ENCODE peak calls at places on chromosome 21, in six cellular contexts. T is glutamatergic neuron; F is stimulated activated CD8-positive, alpha-beta memory T cell treated with anti-CD3 and anti-CD28 coated beads, Interleukin-7, amount 100 ng/mL, for 1 hour; Z is left ventricle myocardium inferior; R is hypothalamus; C is GDM1. M is an unnamed sample.

GRCh38 chr21:17679002-17679600 is 66.4 kb upstream of the BTG3 start:
- DNase-seq in T (no peak), F (no peak), Z (no peak), R (no peak), C (no peak), M (no peak)

GRCh38 chr21:42158846-42159245 is 60.1 kb upstream of the ABCG1 start:
- DNase-seq in T (no peak), F (no peak), Z (no peak), R (no peak), C (no peak), M (no peak)

GRCh38 chr21:45974073-45975016 is 7.2 kb upstream of the COL6A1 start:
- DNase-seq in T (peak), F (no peak), Z (peak), R (no peak), C (no peak), M (no peak)

GRCh38 chr21:29448766-29449165 is 150.0 kb downstream of the BACH1 start:
- DNase-seq in T (no peak), F (no peak), Z (no peak), R (no peak), C (no peak), M (no peak)

GRCh38 chr21:28771790-28772501 is 220.7 kb downstream of the LTN1 start:
- DNase-seq in T (no peak), F (no peak), Z (no peak), R (no peak), C (no peak), M (no peak)

GRCh38 chr21:43989401-43989800 is 22.7 kb upstream of the TRAPPC10 start:
- DNase-seq in T (no peak), F (no peak), Z (no peak), R (no peak), C (no peak), M (no peak)

GRCh38 chr21:42724226-42724920 is 71.0 kb downstream of the PDE9A start:
- DNase-seq in T (no peak), F (no peak), Z (no peak), R (no peak), C (no peak), M (no peak)

GRCh38 chr21:32336711-32337110 is 38.1 kb downstream of the MRAP start:
- DNase-seq in T (no peak), F (no peak), Z (no peak), R (no peak), C (no peak), M (no peak)

GRCh38 chr21:31893841-31894240 is 21.0 kb downstream of the HUNK start:
- DNase-seq in T (no peak), F (no peak), Z (no peak), R (no peak), C (no peak), M (no peak)

GRCh38 chr21:36902793-36903192 is 63.7 kb downstream of the HLCS start:
- DNase-seq in T (no peak), F (no peak), Z (no peak), R (no peak), C (no peak), M (no peak)

GRCh38 chr21:21200103-21200938 is 202.1 kb downstream of the NCAM2 start:
- DNase-seq in T (no peak), F (no peak), Z (peak), R (no peak), C (no peak), M (peak)

GRCh38 chr21:34974162-34974981 is 74.7 kb downstream of the RUNX1 start:
- DNase-seq in T (no peak), F (no peak), Z (no peak), R (no peak), C (no peak), M (no peak)

GRCh38 chr21:21003701-21004100 is 5.5 kb downstream of the NCAM2 start:
- DNase-seq in T (no peak), F (no peak), Z (no peak), R (no peak), C (peak), M (no peak)

GRCh38 chr21:38297193-38297592 is 40.4 kb downstream of the KCNJ15 start:
- DNase-seq in T (no peak), F (no peak), Z (no peak), R (no peak), C (no peak), M (no peak)

GRCh38 chr21:30839304-30839703 is 9.7 kb upstream of the KRTAP7-1 start:
- DNase-seq in T (peak), F (no peak), Z (no peak), R (no peak), C (no peak), M (no peak)

GRCh38 chr21:33691945-33692594 is 49.8 kb downstream of the ITSN1 start:
- DNase-seq in T (no peak), F (no peak), Z (no peak), R (no peak), C (no peak), M (no peak)

GRCh38 chr21:25855591-25855990 is 120.8 kb downstream of the GABPA start:
- DNase-seq in T (no peak), F (no peak), Z (no peak), R (no peak), C (no peak), M (no peak)

GRCh38 chr21:37787456-37787855 is 128.8 kb downstream of the KCNJ6 start:
- DNase-seq in T (no peak), F (no peak), Z (no peak), R (no peak), C (no peak), M (no peak)

GRCh38 chr21:37061926-37062591 is 10.8 kb downstream of the PIGP start:
- DNase-seq in T (no peak), F (no peak), Z (no peak), R (no peak), C (no peak), M (no peak)

GRCh38 chr21:37202221-37202805 is 64.8 kb downstream of the VPS26C start:
- DNase-seq in T (no peak), F (no peak), Z (no peak), R (no peak), C (no peak), M (no peak)

GRCh38 chr21:36747114-36747814 is 48.3 kb downstream of the SIM2 start:
- DNase-seq in T (no peak), F (no peak), Z (peak), R (no peak), C (no peak), M (no peak)

GRCh38 chr21:27033467-27033866 is 66.6 kb upstream of the ADAMTS5 start:
- DNase-seq in T (no peak), F (no peak), Z (no peak), R (no peak), C (no peak), M (no peak)

GRCh38 chr21:33279330-33279820 is 13.2 kb downstream of the IL10RB start:
- DNase-seq in T (no peak), F (no peak), Z (no peak), R (no peak), C (no peak), M (no peak)

GRCh38 chr21:33362044-33362555 is 37.3 kb downstream of the IFNAR1 start:
- DNase-seq in T (no peak), F (peak), Z (no peak), R (no peak), C (peak), M (no peak)

GRCh38 chr21:45467221-45467779 is 62.3 kb downstream of the COL18A1 start:
- DNase-seq in T (peak), F (no peak), Z (peak), R (no peak), C (no peak), M (no peak)

GRCh38 chr21:9735421-9735961 is 785.9 kb upstream of the TPTE start:
- DNase-seq in T (no peak), F (no peak), Z (no peak), R (no peak), C (no peak), M (no peak)

GRCh38 chr21:17667256-17667655 is 54.6 kb upstream of the BTG3 start:
- DNase-seq in T (no peak), F (no peak), Z (no peak), R (no peak), C (no peak), M (no peak)